ENCODE peak calls at places on chromosomes 7 and 10, in four cellular contexts. One of them, this sample, is unnamed.

GRCh38 chr10:14665304-14665703 is 109.4 kb downstream of the FAM107B start:
- DNase-seq in A172: no peak
- DNase-seq in NCI-H1105 treated with DMSO at 0.1 percent for 48 hours: peak
- DNase-seq in stimulated activated CD4-positive, alpha-beta T cell treated with anti-CD3 and anti-CD28 coated beads, Interleukin-15, amount 100 ng/mL, for 1 hour: no peak
- DNase-seq in this sample: no peak

GRCh38 chr7:25849361-25850184 is 302.4 kb upstream of the NFE2L3 start:
- DNase-seq in A172: peak
- DNase-seq in NCI-H1105 treated with DMSO at 0.1 percent for 48 hours: no peak
- DNase-seq in stimulated activated CD4-positive, alpha-beta T cell treated with anti-CD3 and anti-CD28 coated beads, Interleukin-15, amount 100 ng/mL, for 1 hour: no peak
- DNase-seq in this sample: no peak

GRCh38 chr10:46062735-46063428 is 16.8 kb upstream of the MSMB start:
- DNase-seq in A172: no peak
- DNase-seq in NCI-H1105 treated with DMSO at 0.1 percent for 48 hours: no peak
- DNase-seq in stimulated activated CD4-positive, alpha-beta T cell treated with anti-CD3 and anti-CD28 coated beads, Interleukin-15, amount 100 ng/mL, for 1 hour: no peak
- DNase-seq in this sample: no peak

GRCh38 chr7:83486957-83487356 is 162.0 kb downstream of the SEMA3E start:
- DNase-seq in stimulated activated CD4-positive, alpha-beta T cell treated with anti-CD3 and anti-CD28 coated beads, Interleukin-15, amount 100 ng/mL, for 1 hour: no peak
- DNase-seq in NCI-H1105 treated with DMSO at 0.1 percent for 48 hours: peak
- DNase-seq in A172: no peak
- DNase-seq in this sample: no peak

GRCh38 chr10:6580279-6581029 is 378 bp upstream of the PRKCQ start:
- DNase-seq in A172: peak
- DNase-seq in stimulated activated CD4-positive, alpha-beta T cell treated with anti-CD3 and anti-CD28 coated beads, Interleukin-15, amount 100 ng/mL, for 1 hour: peak
- DNase-seq in NCI-H1105 treated with DMSO at 0.1 percent for 48 hours: peak
- DNase-seq in this sample: peak

GRCh38 chr10:32207544-32207943 is 139.4 kb downstream of the EPC1 start:
- DNase-seq in stimulated activated CD4-positive, alpha-beta T cell treated with anti-CD3 and anti-CD28 coated beads, Interleukin-15, amount 100 ng/mL, for 1 hour: peak
- DNase-seq in A172: peak
- DNase-seq in NCI-H1105 treated with DMSO at 0.1 percent for 48 hours: no peak
- DNase-seq in this sample: peak

GRCh38 chr10:46228076-46229071 is 58.4 kb upstream of the ANTXRL start:
- DNase-seq in stimulated activated CD4-positive, alpha-beta T cell treated with anti-CD3 and anti-CD28 coated beads, Interleukin-15, amount 100 ng/mL, for 1 hour: peak
- DNase-seq in NCI-H1105 treated with DMSO at 0.1 percent for 48 hours: peak
- DNase-seq in A172: peak
- DNase-seq in this sample: peak

GRCh38 chr10:23368816-23369640 is 24.4 kb upstream of the C10orf67 start:
- DNase-seq in NCI-H1105 treated with DMSO at 0.1 percent for 48 hours: no peak
- DNase-seq in A172: no peak
- DNase-seq in stimulated activated CD4-positive, alpha-beta T cell treated with anti-CD3 and anti-CD28 coated beads, Interleukin-15, amount 100 ng/mL, for 1 hour: no peak
- DNase-seq in this sample: peak

GRCh38 chr10:124906551-124907001 is 35.3 kb upstream of the ZRANB1 start:
- DNase-seq in A172: peak
- DNase-seq in NCI-H1105 treated with DMSO at 0.1 percent for 48 hours: no peak
- DNase-seq in stimulated activated CD4-positive, alpha-beta T cell treated with anti-CD3 and anti-CD28 coated beads, Interleukin-15, amount 100 ng/mL, for 1 hour: no peak
- DNase-seq in this sample: no peak

GRCh38 chr7:20219446-20220292 is 2.5 kb upstream of the MACC1 start:
- DNase-seq in stimulated activated CD4-positive, alpha-beta T cell treated with anti-CD3 and anti-CD28 coated beads, Interleukin-15, amount 100 ng/mL, for 1 hour: no peak
- DNase-seq in NCI-H1105 treated with DMSO at 0.1 percent for 48 hours: peak
- DNase-seq in A172: peak
- DNase-seq in this sample: peak

GRCh38 chr7:132485600-132486594 is 90.4 kb downstream of the PLXNA4 start:
- DNase-seq in A172: no peak
- DNase-seq in NCI-H1105 treated with DMSO at 0.1 percent for 48 hours: no peak
- DNase-seq in stimulated activated CD4-positive, alpha-beta T cell treated with anti-CD3 and anti-CD28 coated beads, Interleukin-15, amount 100 ng/mL, for 1 hour: no peak
- DNase-seq in this sample: peak

GRCh38 chr7:137235434-137235833 is 108.1 kb downstream of the PTN start:
- DNase-seq in stimulated activated CD4-positive, alpha-beta T cell treated with anti-CD3 and anti-CD28 coated beads, Interleukin-15, amount 100 ng/mL, for 1 hour: no peak
- DNase-seq in NCI-H1105 treated with DMSO at 0.1 percent for 48 hours: no peak
- DNase-seq in A172: no peak
- DNase-seq in this sample: no peak

GRCh38 chr7:108503112-108504026 is 22.6 kb downstream of the PNPLA8 start:
- DNase-seq in A172: no peak
- DNase-seq in stimulated activated CD4-positive, alpha-beta T cell treated with anti-CD3 and anti-CD28 coated beads, Interleukin-15, amount 100 ng/mL, for 1 hour: no peak
- DNase-seq in NCI-H1105 treated with DMSO at 0.1 percent for 48 hours: no peak
- DNase-seq in this sample: no peak

GRCh38 chr10:3785849-3786290 is 861 bp upstream of the KLF6 start:
- DNase-seq in NCI-H1105 treated with DMSO at 0.1 percent for 48 hours: no peak
- DNase-seq in stimulated activated CD4-positive, alpha-beta T cell treated with anti-CD3 and anti-CD28 coated beads, Interleukin-15, amount 100 ng/mL, for 1 hour: no peak
- DNase-seq in A172: no peak
- DNase-seq in this sample: peak

GRCh38 chr10:88207121-88207546 is 343.7 kb downstream of the PTEN start:
- DNase-seq in NCI-H1105 treated with DMSO at 0.1 percent for 48 hours: no peak
- DNase-seq in stimulated activated CD4-positive, alpha-beta T cell treated with anti-CD3 and anti-CD28 coated beads, Interleukin-15, amount 100 ng/mL, for 1 hour: no peak
- DNase-seq in A172: no peak
- DNase-seq in this sample: no peak

GRCh38 chr10:57338823-57339558 is 928.7 kb downstream of the IPMK start:
- DNase-seq in A172: peak
- DNase-seq in NCI-H1105 treated with DMSO at 0.1 percent for 48 hours: peak
- DNase-seq in stimulated activated CD4-positive, alpha-beta T cell treated with anti-CD3 and anti-CD28 coated beads, Interleukin-15, amount 100 ng/mL, for 1 hour: no peak
- DNase-seq in this sample: peak

GRCh38 chr7:23026164-23026563 is 12.2 kb upstream of the HYCC1 start:
- DNase-seq in NCI-H1105 treated with DMSO at 0.1 percent for 48 hours: no peak
- DNase-seq in stimulated activated CD4-positive, alpha-beta T cell treated with anti-CD3 and anti-CD28 coated beads, Interleukin-15, amount 100 ng/mL, for 1 hour: no peak
- DNase-seq in A172: no peak
- DNase-seq in this sample: no peak

GRCh38 chr7:142880886-142881505 is 4.5 kb downstream of the TRPV6 start:
- DNase-seq in NCI-H1105 treated with DMSO at 0.1 percent for 48 hours: peak
- DNase-seq in stimulated activated CD4-positive, alpha-beta T cell treated with anti-CD3 and anti-CD28 coated beads, Interleukin-15, amount 100 ng/mL, for 1 hour: no peak
- DNase-seq in A172: peak
- DNase-seq in this sample: peak

GRCh38 chr7:40945788-40946187 is 757.1 kb downstream of the INHBA start:
- DNase-seq in A172: no peak
- DNase-seq in NCI-H1105 treated with DMSO at 0.1 percent for 48 hours: no peak
- DNase-seq in stimulated activated CD4-positive, alpha-beta T cell treated with anti-CD3 and anti-CD28 coated beads, Interleukin-15, amount 100 ng/mL, for 1 hour: no peak
- DNase-seq in this sample: no peak

GRCh38 chr7:159136442-159136841 is 8.2 kb downstream of the VIPR2 start:
- DNase-seq in NCI-H1105 treated with DMSO at 0.1 percent for 48 hours: no peak
- DNase-seq in stimulated activated CD4-positive, alpha-beta T cell treated with anti-CD3 and anti-CD28 coated beads, Interleukin-15, amount 100 ng/mL, for 1 hour: no peak
- DNase-seq in A172: no peak
- DNase-seq in this sample: no peak

GRCh38 chr7:24216576-24217116 is 67.3 kb upstream of the NPY start:
- DNase-seq in stimulated activated CD4-positive, alpha-beta T cell treated with anti-CD3 and anti-CD28 coated beads, Interleukin-15, amount 100 ng/mL, for 1 hour: no peak
- DNase-seq in A172: peak
- DNase-seq in NCI-H1105 treated with DMSO at 0.1 percent for 48 hours: no peak
- DNase-seq in this sample: no peak

GRCh38 chr10:78894841-78895195 is 173.9 kb upstream of the ZMIZ1 start:
- DNase-seq in stimulated activated CD4-positive, alpha-beta T cell treated with anti-CD3 and anti-CD28 coated beads, Interleukin-15, amount 100 ng/mL, for 1 hour: no peak
- DNase-seq in NCI-H1105 treated with DMSO at 0.1 percent for 48 hours: no peak
- DNase-seq in A172: no peak
- DNase-seq in this sample: no peak

GRCh38 chr10:47376522-47377220 is 7.4 kb downstream of the ZNF488 start:
- DNase-seq in NCI-H1105 treated with DMSO at 0.1 percent for 48 hours: no peak
- DNase-seq in A172: no peak
- DNase-seq in stimulated activated CD4-positive, alpha-beta T cell treated with anti-CD3 and anti-CD28 coated beads, Interleukin-15, amount 100 ng/mL, for 1 hour: no peak
- DNase-seq in this sample: no peak

GRCh38 chr7:157786375-157787274 is 449.8 kb downstream of the DNAJB6 start:
- DNase-seq in NCI-H1105 treated with DMSO at 0.1 percent for 48 hours: no peak
- DNase-seq in stimulated activated CD4-positive, alpha-beta T cell treated with anti-CD3 and anti-CD28 coated beads, Interleukin-15, amount 100 ng/mL, for 1 hour: no peak
- DNase-seq in A172: no peak
- DNase-seq in this sample: no peak

GRCh38 chr7:121282129-121282528 is 46.7 kb upstream of the WNT16 start:
- DNase-seq in A172: no peak
- DNase-seq in NCI-H1105 treated with DMSO at 0.1 percent for 48 hours: peak
- DNase-seq in stimulated activated CD4-positive, alpha-beta T cell treated with anti-CD3 and anti-CD28 coated beads, Interleukin-15, amount 100 ng/mL, for 1 hour: no peak
- DNase-seq in this sample: no peak

GRCh38 chr10:22476601-22477364 is 131.5 kb downstream of the SPAG6 start:
- DNase-seq in NCI-H1105 treated with DMSO at 0.1 percent for 48 hours: no peak
- DNase-seq in stimulated activated CD4-positive, alpha-beta T cell treated with anti-CD3 and anti-CD28 coated beads, Interleukin-15, amount 100 ng/mL, for 1 hour: no peak
- DNase-seq in A172: no peak
- DNase-seq in this sample: no peak

GRCh38 chr10:34104829-34105572 is 710.1 kb downstream of the PARD3 start:
- DNase-seq in stimulated activated CD4-positive, alpha-beta T cell treated with anti-CD3 and anti-CD28 coated beads, Interleukin-15, amount 100 ng/mL, for 1 hour: no peak
- DNase-seq in NCI-H1105 treated with DMSO at 0.1 percent for 48 hours: no peak
- DNase-seq in A172: no peak
- DNase-seq in this sample: no peak

GRCh38 chr10:93893646-93894515 is at the start of gene SLC35G1:
- DNase-seq in stimulated activated CD4-positive, alpha-beta T cell treated with anti-CD3 and anti-CD28 coated beads, Interleukin-15, amount 100 ng/mL, for 1 hour: peak
- DNase-seq in A172: peak
- DNase-seq in NCI-H1105 treated with DMSO at 0.1 percent for 48 hours: peak
- DNase-seq in this sample: peak

GRCh38 chr10:24872790-24873182 is 79.6 kb downstream of the PRTFDC1 start:
- DNase-seq in NCI-H1105 treated with DMSO at 0.1 percent for 48 hours: no peak
- DNase-seq in A172: no peak
- DNase-seq in stimulated activated CD4-positive, alpha-beta T cell treated with anti-CD3 and anti-CD28 coated beads, Interleukin-15, amount 100 ng/mL, for 1 hour: no peak
- DNase-seq in this sample: no peak

GRCh38 chr10:593901-594457 is 95.5 kb downstream of the DIP2C start:
- DNase-seq in A172: peak
- DNase-seq in stimulated activated CD4-positive, alpha-beta T cell treated with anti-CD3 and anti-CD28 coated beads, Interleukin-15, amount 100 ng/mL, for 1 hour: no peak
- DNase-seq in NCI-H1105 treated with DMSO at 0.1 percent for 48 hours: no peak
- DNase-seq in this sample: no peak

This sample was measured in MM.1S.